ENCODE peak calls at places on chromosomes 12 and 14, in four cellular contexts. Q is RWPE1; Y is effector CD4-positive, alpha-beta T cell; G is activated T-cell treated with anti-CD3 and anti-CD28 coated beads, Interleukin-2, amount 50 U/mL, for 1 hour. L is an unnamed sample.

GRCh38 chr14:52235434-52235833 is 32.1 kb upstream of the PTGDR start:
- DNase-seq in Q (no peak), Y (no peak), G (no peak), L (no peak)

GRCh38 chr12:29286081-29286800 is 94.7 kb downstream of the ERGIC2 start:
- DNase-seq in Q (no peak), Y (no peak), G (no peak), L (no peak)

GRCh38 chr12:68880660-68881325 is 52.2 kb downstream of the CPM start:
- DNase-seq in Q (no peak), Y (no peak), G (no peak), L (no peak)

GRCh38 chr12:103548622-103549601 is 38.2 kb upstream of the STAB2 start:
- DNase-seq in Q (peak), Y (peak), G (peak), L (peak)

GRCh38 chr12:57895337-57896138 is 45.8 kb upstream of the ATP23 start:
- DNase-seq in Q (no peak), Y (no peak), G (no peak), L (no peak)

GRCh38 chr14:65421201-65421981 is 8.9 kb downstream of the FUT8 start:
- DNase-seq in Q (no peak), Y (no peak), G (no peak), L (no peak)

GRCh38 chr14:101202627-101203404 is 299.3 kb upstream of the RTL1 start:
- DNase-seq in Q (no peak), Y (no peak), G (no peak), L (no peak)

GRCh38 chr14:106879241-106879640 is 1352.9 kb downstream of the TMEM121 start:
- DNase-seq in Q (no peak), Y (no peak), G (peak), L (peak)

GRCh38 chr12:111578276-111578970 is 20.7 kb downstream of the ATXN2 start:
- DNase-seq in Q (peak), Y (no peak), G (no peak), L (no peak)

GRCh38 chr12:49294086-49294803 is 702 bp upstream of the PRPH start:
- DNase-seq in Q (no peak), Y (no peak), G (no peak), L (no peak)

GRCh38 chr14:76117789-76118188 is 33.9 kb upstream of the GPATCH2L start:
- DNase-seq in Q (no peak), Y (no peak), G (no peak), L (no peak)

GRCh38 chr12:121095544-121096198 is 37.0 kb upstream of the P2RX7 start:
- DNase-seq in Q (peak), Y (peak), G (peak), L (peak)

GRCh38 chr12:96466939-96467751 is 22.2 kb upstream of the CFAP54 start:
- DNase-seq in Q (no peak), Y (no peak), G (no peak), L (no peak)

GRCh38 chr12:53505086-53505485 is 2.2 kb downstream of the NPFF start:
- DNase-seq in Q (no peak), Y (no peak), G (no peak), L (no peak)

L was measured in Peyer's patch.